ENCODE peak calls at places on chromosomes 6 and 20, in six cellular contexts. L is A549, D is AG10803, P is heart right ventricle, S is PC-9, X is HCT116. J is an unnamed sample.

GRCh38 chr6:159788757-159789376 is 535 bp downstream of the TCP1 start:
- DNase-seq in L (peak; percentile 16), D (peak; percentile 44), P (peak; percentile 17), S (peak; percentile 7), X (no peak), J (peak; percentile 32)

GRCh38 chr20:58639182-58640146 is 11.6 kb upstream of the STX16 start:
- DNase-seq in L (no peak), D (no peak), P (no peak), S (no peak), X (no peak), J (no peak)

GRCh38 chr20:24795444-24795843 is 153.6 kb upstream of the CST7 start:
- DNase-seq in L (no peak), D (peak; percentile 20), P (no peak), S (no peak), X (no peak), J (no peak)

GRCh38 chr6:139588076-139588639 is 213.7 kb upstream of the CITED2 start:
- DNase-seq in L (no peak), D (no peak), P (peak; percentile 14), S (peak; percentile 63), X (peak; percentile 52), J (no peak)

GRCh38 chr6:83065511-83066192 is at the start of gene UBE3D:
- DNase-seq in L (peak; percentile 78), D (peak; percentile 74), P (peak; percentile 87), S (peak; percentile 82), X (peak; percentile 51), J (peak; percentile 90)

GRCh38 chr6:71544028-71544427 is 255.4 kb downstream of the OGFRL1 start:
- DNase-seq in L (no peak), D (peak; percentile 90), P (no peak), S (peak; percentile 33), X (no peak), J (no peak)

GRCh38 chr6:43706788-43707187 is 19.2 kb upstream of the MRPS18A start:
- DNase-seq in L (no peak), D (no peak), P (no peak), S (no peak), X (no peak), J (no peak)

GRCh38 chr20:25249198-25249931 is 1.5 kb downstream of the PYGB start:
- DNase-seq in L (no peak), D (no peak), P (no peak), S (no peak), X (no peak), J (no peak)

GRCh38 chr6:139777202-139777970 is 402.9 kb upstream of the CITED2 start:
- DNase-seq in L (no peak), D (no peak), P (no peak), S (no peak), X (no peak), J (no peak)

GRCh38 chr6:26125015-26125690 is 37.9 kb downstream of the HFE start:
- DNase-seq in L (peak; percentile 12), D (no peak), P (no peak), S (no peak), X (no peak), J (no peak)

GRCh38 chr6:91193446-91193845 is 606.6 kb upstream of the MAP3K7 start:
- DNase-seq in L (no peak), D (no peak), P (no peak), S (no peak), X (no peak), J (no peak)

GRCh38 chr6:156379946-156380707 is 397.1 kb upstream of the ARID1B start:
- DNase-seq in L (no peak), D (peak; percentile 12), P (no peak), S (no peak), X (peak; percentile 10), J (no peak)

GRCh38 chr6:47248446-47248845 is 61.3 kb downstream of the TNFRSF21 start:
- DNase-seq in L (no peak), D (no peak), P (no peak), S (no peak), X (no peak), J (no peak)

GRCh38 chr20:63749597-63750508 is 10.3 kb downstream of the SLC2A4RG start:
- DNase-seq in L (no peak), D (no peak), P (no peak), S (no peak), X (no peak), J (no peak)

GRCh38 chr6:39210437-39210836 is 18.8 kb downstream of the KCNK5 start:
- DNase-seq in L (no peak), D (no peak), P (no peak), S (no peak), X (no peak), J (no peak)

GRCh38 chr6:139557547-139557946 is 183.1 kb upstream of the CITED2 start:
- DNase-seq in L (no peak), D (no peak), P (no peak), S (no peak), X (no peak), J (no peak)

GRCh38 chr20:23139524-23139923 is 53.4 kb upstream of the CD93 start:
- DNase-seq in L (no peak), D (no peak), P (no peak), S (no peak), X (no peak), J (no peak)

GRCh38 chr6:95364016-95364604 is 213.2 kb upstream of the MANEA start:
- DNase-seq in L (peak; percentile 4), D (peak; percentile 0), P (no peak), S (no peak), X (peak; percentile 8), J (no peak)

GRCh38 chr6:1313755-1314503 is 2.0 kb downstream of the FOXQ1 start:
- DNase-seq in L (peak; percentile 59), D (no peak), P (no peak), S (peak; percentile 74), X (peak; percentile 15), J (no peak)

GRCh38 chr6:113635222-113635970 is 221.7 kb upstream of the MARCKS start:
- DNase-seq in L (no peak), D (peak; percentile 13), P (no peak), S (no peak), X (no peak), J (no peak)

GRCh38 chr20:49325981-49326380 is 48.1 kb upstream of the ZNFX1 start:
- DNase-seq in L (no peak), D (peak; percentile 97), P (no peak), S (no peak), X (no peak), J (no peak)

GRCh38 chr6:38701551-38701950 is 1.4 kb downstream of the GLO1 start:
- DNase-seq in L (no peak), D (no peak), P (no peak), S (no peak), X (no peak), J (no peak)

GRCh38 chr6:37019065-37019450 is 13.6 kb downstream of the FGD2 start:
- DNase-seq in L (no peak), D (no peak), P (no peak), S (peak; percentile 73), X (no peak), J (no peak)

GRCh38 chr20:63235399-63235983 is at the start of gene BIRC7:
- DNase-seq in L (peak; percentile 64), D (no peak), P (no peak), S (no peak), X (no peak), J (no peak)

GRCh38 chr6:39056681-39057080 is 8.1 kb downstream of the GLP1R start:
- DNase-seq in L (no peak), D (no peak), P (no peak), S (no peak), X (no peak), J (no peak)

GRCh38 chr6:3929281-3929798 is 80.2 kb downstream of the FAM50B start:
- DNase-seq in L (no peak), D (peak; percentile 99), P (no peak), S (no peak), X (no peak), J (no peak)

GRCh38 chr6:169069361-169069760 is 184.3 kb downstream of the THBS2 start:
- DNase-seq in L (no peak), D (no peak), P (no peak), S (no peak), X (no peak), J (no peak)

GRCh38 chr6:130666796-130667195 is 160.4 kb upstream of the SMLR1 start:
- DNase-seq in L (no peak), D (no peak), P (no peak), S (no peak), X (no peak), J (no peak)

GRCh38 chr20:64169089-64169560 is 4.9 kb downstream of the MYT1 start:
- DNase-seq in L (no peak), D (no peak), P (no peak), S (no peak), X (no peak), J (no peak)

GRCh38 chr6:29112135-29112534 is 4.3 kb downstream of the OR2J3 start:
- DNase-seq in L (peak; percentile 22), D (no peak), P (no peak), S (peak; percentile 2), X (peak; percentile 27), J (no peak)
- TF ChIP-seq CTCF in L (no peak), D (no peak), P (no peak), S (no peak), X (peak; percentile 49), J (no peak)

DNA sequence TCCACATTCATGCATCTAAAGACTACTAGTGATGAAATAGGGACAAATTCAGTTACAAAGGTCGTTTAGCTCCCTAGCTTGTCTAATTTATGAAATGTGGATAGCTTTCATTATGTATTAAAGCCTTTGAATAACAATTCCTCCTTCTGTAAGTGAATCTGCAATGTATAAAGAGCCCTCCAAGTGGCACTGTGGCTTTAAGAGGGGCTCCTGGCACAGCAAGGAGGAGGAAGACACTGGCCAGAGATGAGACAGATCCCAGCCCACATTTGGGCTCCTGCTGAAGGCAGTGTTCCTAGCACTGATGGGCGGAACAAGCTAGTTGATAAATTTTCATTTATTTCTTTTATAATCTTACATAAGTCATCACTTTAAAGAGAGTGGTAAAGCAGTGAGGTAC is 17.6 kb upstream of the FUCA2 start:
- DNase-seq in L (peak; percentile 28), D (peak; percentile 17), P (no peak), S (no peak), X (no peak), J (no peak)
- TF ChIP-seq CTCF in L (no peak), D (peak; percentile 20), P (no peak), S (no peak), X (peak; percentile 27), J (no peak)

DNA sequence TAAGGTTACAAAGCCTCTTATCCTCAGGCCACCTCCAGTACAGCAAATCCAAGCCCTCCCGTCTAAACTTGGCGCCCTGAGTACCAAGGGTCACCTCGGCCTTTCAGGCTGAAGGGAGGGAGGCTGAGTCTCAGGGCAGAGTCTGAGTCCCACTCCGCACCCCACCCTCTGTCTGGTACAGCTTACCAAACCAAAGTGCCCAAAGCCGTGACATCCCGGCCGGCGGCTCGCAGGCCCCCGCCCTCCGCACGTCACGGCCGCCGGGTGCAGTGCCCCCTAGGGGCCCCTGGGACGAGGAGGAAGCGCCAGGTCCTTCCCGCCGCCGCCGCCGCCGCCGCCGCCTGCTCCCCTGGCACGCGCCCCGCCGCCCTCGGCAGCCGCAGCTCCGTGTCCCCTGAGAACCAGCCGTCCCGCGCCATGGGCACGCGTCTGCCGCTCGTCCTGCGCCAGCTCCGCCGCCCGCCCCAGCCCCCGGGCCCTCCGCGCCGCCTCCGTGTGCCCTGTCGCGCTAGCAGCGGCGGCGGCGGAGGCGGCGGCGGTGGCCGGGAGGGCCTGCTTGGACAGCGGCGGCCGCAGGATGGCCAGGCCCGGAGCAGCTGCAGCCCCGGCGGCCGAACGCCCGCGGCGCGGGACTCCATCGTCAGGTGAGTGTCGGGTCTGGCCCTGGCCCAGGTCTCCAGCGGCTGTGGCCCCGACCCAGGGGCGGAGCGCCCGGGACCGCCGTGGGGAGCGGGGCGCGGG is at the start of gene MTHFD1L:
- DNase-seq in L (peak; percentile 84), D (peak; percentile 92), P (peak; percentile 60), S (peak; percentile 75), X (peak; percentile 44), J (peak; percentile 54)
- TF ChIP-seq CTCF in L (peak; percentile 58), D (peak; percentile 42), P (peak; percentile 55), S (peak; percentile 55), X (peak; percentile 61), J (peak; percentile 21)

GRCh38 chr6:155317186-155317585 is 2.9 kb upstream of the TFB1M start:
- DNase-seq in L (no peak), D (no peak), P (no peak), S (no peak), X (no peak), J (no peak)
- TF ChIP-seq CTCF in L (no peak), D (peak; percentile 43), P (no peak), S (peak; percentile 27), X (peak; percentile 7), J (no peak)